ENCODE peak calls at places on chromosomes 13 and 19, in eight cellular contexts. Y is ovary; P is thoracic aorta; H is dorsolateral prefrontal cortex; K is CD8-positive, alpha-beta memory T cell; E is body of pancreas; D is heart right ventricle; L is mesendoderm. Z is an unnamed sample. For H3K27me3, the result is how much of the 10 kb centered on the place peaks cover.

GRCh38 chr13:90867336-90867683 is 480.2 kb upstream of the MIR17HG start:
- DNase-seq in D (peak), K (no peak), Y (peak), P (peak), H (no peak), E (peak), L (peak), Z (peak)

GRCh38 chr13:21234537-21234936 is 58.1 kb downstream of the MRPL57 start:
- DNase-seq in H (no peak), E (no peak), P (no peak), Y (no peak), D (peak), L (no peak), K (no peak), Z (no peak)

GRCh38 chr13:78060966-78061365 is 142.3 kb upstream of the EDNRB start:
- DNase-seq in D (no peak), H (no peak), E (no peak), K (no peak), Y (no peak), P (no peak), L (peak), Z (no peak)

GRCh38 chr19:43749152-43749551 is 5.6 kb downstream of the SMG9 start:
- DNase-seq in E (no peak), D (no peak), P (no peak), H (no peak), L (no peak), Y (no peak), K (no peak), Z (no peak)

GRCh38 chr19:33241530-33242101 is 16.0 kb upstream of the SLC7A10 start:
- DNase-seq in P (no peak), L (peak), Y (no peak), H (no peak), K (no peak), D (peak), E (peak), Z (no peak)

GRCh38 chr13:74040200-74040599 is 94.0 kb downstream of the KLF12 start:
- DNase-seq in D (peak), Y (peak), P (no peak), H (no peak), L (peak), K (peak), E (peak), Z (peak)

GRCh38 chr13:113650275-113650674 is 7.7 kb downstream of the ATP4B start:
- DNase-seq in D (no peak), K (no peak), P (no peak), L (no peak), H (peak), Y (no peak), E (no peak), Z (no peak)

GRCh38 chr19:34851277-34851804 is 75.4 kb upstream of the ZNF30 start:
- DNase-seq in L (peak), Y (no peak), D (no peak), K (no peak), H (no peak), P (no peak), E (no peak), Z (no peak)

GRCh38 chr13:90121784-90122183 is 1225.7 kb upstream of the MIR17HG start:
- DNase-seq in E (no peak), H (no peak), Y (no peak), P (no peak), K (no peak), D (no peak), L (no peak), Z (no peak)

GRCh38 chr13:110825516-110825915 is 89.4 kb downstream of the ANKRD10 start:
- DNase-seq in D (no peak), L (no peak), P (no peak), K (no peak), E (no peak), Y (no peak), H (no peak), Z (no peak)

GRCh38 chr13:39815345-39816111 is 160.1 kb downstream of the COG6 start:
- DNase-seq in D (no peak), K (no peak), H (no peak), E (no peak), L (no peak), P (no peak), Y (peak), Z (no peak)

GRCh38 chr19:55383789-55384575 is at the start of gene TMEM238:
- DNase-seq in Y (peak), L (peak), E (peak), D (peak), H (no peak), K (peak), P (no peak), Z (no peak)

GRCh38 chr13:107360010-107360409 is 792.1 kb upstream of the ARGLU1 start:
- DNase-seq in H (no peak), Y (no peak), L (no peak), D (no peak), E (no peak), P (no peak), K (no peak), Z (no peak)

GRCh38 chr19:7251502-7251901 is 42.7 kb downstream of the INSR start:
- DNase-seq in P (no peak), H (no peak), E (no peak), K (no peak), D (no peak), Y (no peak), L (no peak), Z (no peak)

GRCh38 chr13:21420706-21421105 is 38.4 kb downstream of the ZDHHC20 start:
- DNase-seq in K (no peak), H (no peak), P (no peak), Y (no peak), D (no peak), L (no peak), E (no peak), Z (no peak)

GRCh38 chr19:33402421-33403220 is 29.1 kb downstream of the CEBPG start:
- DNase-seq in E (no peak), D (no peak), H (peak), Y (no peak), K (peak), L (no peak), P (no peak), Z (no peak)

GRCh38 chr13:23159587-23160240 is 21.1 kb upstream of the SGCG start:
- DNase-seq in H (no peak), E (no peak), D (no peak), P (no peak), L (peak), K (no peak), Y (no peak), Z (no peak)

GRCh38 chr13:111844682-111845081 is 222.3 kb upstream of the SOX1 start:
- DNase-seq in E (no peak), K (no peak), P (no peak), Y (no peak), D (no peak), H (no peak), L (no peak), Z (no peak)

GRCh38 chr19:39736088-39736487 is 1.7 kb downstream of the CLC start:
- DNase-seq in P (no peak), K (no peak), Y (no peak), L (no peak), D (no peak), E (no peak), H (no peak), Z (no peak)

GRCh38 chr19:29013325-29013724 is 199.6 kb downstream of the UQCRFS1 start:
- DNase-seq in K (no peak), L (peak), Y (no peak), P (no peak), E (no peak), D (no peak), H (peak), Z (no peak)

GRCh38 chr19:54147676-54148075 is 10.1 kb downstream of the CNOT3 start:
- DNase-seq in Y (no peak), D (peak), P (no peak), K (no peak), L (no peak), H (no peak), E (no peak), Z (no peak)

GRCh38 chr13:40600145-40600751 is 66.2 kb downstream of the FOXO1 start:
- DNase-seq in P (no peak), E (no peak), K (peak), L (no peak), D (no peak), H (no peak), Y (no peak), Z (no peak)

GRCh38 chr19:18333680-18334079 is 6.7 kb upstream of the PGPEP1 start:
- DNase-seq in D (no peak), P (no peak), K (no peak), L (no peak), E (no peak), Y (no peak), H (no peak), Z (no peak)
- H3K27ac ChIP-seq in D (no peak), P (no peak), K (no peak), L (no peak), E (no peak), Y (no peak), H (no peak), Z (no peak)

DNA sequence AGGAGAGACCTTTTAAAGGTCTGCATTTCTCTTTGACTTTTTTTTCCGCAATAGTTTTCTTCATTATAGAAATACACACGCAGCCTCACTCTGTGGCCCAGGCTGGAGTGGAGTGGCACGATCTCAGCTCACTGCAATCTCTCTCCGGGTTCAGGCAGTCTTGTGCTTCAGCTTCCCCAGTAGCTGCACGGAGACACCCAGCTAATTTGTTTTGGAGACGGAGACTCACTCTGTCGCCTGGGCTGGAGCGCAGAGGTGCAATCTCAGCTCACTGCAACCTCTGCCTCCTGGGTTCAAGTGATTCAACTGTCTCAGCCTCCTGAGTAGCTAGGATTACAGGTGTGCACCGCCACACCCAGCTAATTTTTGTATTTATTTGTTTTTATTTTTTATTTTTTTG is 11.7 kb upstream of the MKNK2 start:
- DNase-seq in Y (peak), K (no peak), D (no peak), E (no peak), P (no peak), H (no peak), L (no peak), Z (no peak)
- H3K4me3 ChIP-seq in Y (no peak), K (no peak), D (no peak), E (no peak), P (no peak), H (no peak), L (no peak), Z (no peak)

GRCh38 chr13:28850226-28850625 is 30.1 kb downstream of the MTUS2 start:
- DNase-seq in Y (no peak), E (no peak), D (no peak), K (no peak), L (no peak), H (no peak), P (no peak), Z (no peak)
- H3K27me3 ChIP-seq in Y (under half), E (under half), D (under half), K (under half), L (under half), H (under half), P (under half), Z (under half)

GRCh38 chr19:15123900-15124299 is 16.7 kb downstream of the SYDE1 start:
- DNase-seq in P (no peak), Y (peak), L (no peak), E (peak), H (peak), D (peak), K (no peak), Z (no peak)
- H3K27ac ChIP-seq in P (peak), Y (peak), L (no peak), E (peak), H (peak), D (peak), K (no peak), Z (no peak)

GRCh38 chr19:52946322-52947310 is 16.1 kb downstream of the ZNF816 start:
- DNase-seq in D (no peak), H (no peak), Y (peak), E (peak), L (peak), K (no peak), P (no peak), Z (no peak)
- H3K4me3 ChIP-seq in D (peak), H (no peak), Y (no peak), E (no peak), L (no peak), K (no peak), P (no peak), Z (no peak)

DNA sequence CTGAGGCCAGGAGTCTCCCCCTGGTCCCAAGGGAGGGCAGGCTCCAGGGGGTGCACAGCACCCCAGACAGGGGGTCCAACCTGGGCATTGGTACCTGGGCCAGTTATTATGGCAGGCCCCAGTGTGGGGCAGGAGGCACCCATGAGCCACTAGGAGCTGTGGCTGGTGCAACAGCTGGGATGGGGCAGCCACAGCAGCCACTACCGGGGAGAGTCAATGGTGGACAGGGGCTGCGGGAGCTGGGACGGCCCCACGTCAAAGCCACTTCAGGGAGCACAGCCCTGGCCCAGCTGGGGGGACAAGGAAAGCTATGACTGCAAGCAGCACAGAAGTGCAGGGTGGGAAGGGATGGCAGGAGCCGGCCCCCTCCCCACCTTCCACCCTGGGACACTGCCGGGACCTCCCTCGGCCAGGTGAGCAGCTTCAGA is 5.6 kb downstream of the C19orf25 start:
- DNase-seq in D (no peak), L (no peak), E (no peak), Y (no peak), K (no peak), P (no peak), H (no peak), Z (no peak)
- H3K27me3 ChIP-seq in D (under half), L (under half), E (under half), Y (under half), K (under half), P (under half), H (under half), Z (under half)

GRCh38 chr19:49570138-49570856 is 10.1 kb downstream of the NOSIP start:
- DNase-seq in K (peak), D (peak), Y (peak), L (peak), E (peak), H (no peak), P (no peak), Z (peak)
- H3K27ac ChIP-seq in K (peak), D (peak), Y (peak), L (no peak), E (peak), H (no peak), P (no peak), Z (no peak)

GRCh38 chr19:2856457-2857055 is 10.6 kb upstream of the ZNF556 start:
- DNase-seq in L (no peak), E (no peak), H (no peak), P (no peak), D (no peak), Y (no peak), K (no peak), Z (no peak)
- H3K4me3 ChIP-seq in L (no peak), E (no peak), H (no peak), P (no peak), D (no peak), Y (no peak), K (no peak), Z (no peak)

GRCh38 chr19:50967924-50968708 is 1.3 kb downstream of the KLK6 start:
- DNase-seq in P (no peak), K (no peak), H (no peak), E (no peak), Y (no peak), L (no peak), D (no peak), Z (no peak)
- H3K27me3 ChIP-seq in P (under half), K (under half), H (under half), E (under half), Y (under half), L (under half), D (half or more), Z (under half)

Z was measured in SJSA1.